ENCODE peak calls at places on chromosomes 16 and 17, in ten cellular contexts. C is EL; Q is NCI-H2081; X is progenitor cell of endocrine pancreas; F is ureter; H is G401; P is HCT116; G is HT-29; W is T-helper 1 cell; Y is stimulated activated naive CD8-positive, alpha-beta T cell treated with anti-CD3 and anti-CD28 coated beads, Interleukin-15, amount 100 ng/mL, for 72 hours. S is an unnamed sample.

GRCh38 chr17:36703860-36704266 is 102.5 kb downstream of the MRM1 start:
- DNase-seq in C (peak; percentile 23), Q (no peak), X (peak; percentile 89), F (no peak), H (peak; percentile 58), P (no peak), G (peak; percentile 25), W (peak; percentile 25), Y (peak; percentile 39), S (no peak)

GRCh38 chr17:49193513-49194296 is 16.7 kb downstream of the GNGT2 start:
- DNase-seq in C (peak; percentile 72), Q (peak; percentile 69), X (no peak), F (peak; percentile 62), H (peak; percentile 88), P (peak; percentile 33), G (peak; percentile 12), W (no peak), Y (no peak), S (peak; percentile 82)

GRCh38 chr16:22386976-22387375 is 12.6 kb upstream of the CDR2 start:
- DNase-seq in C (peak; percentile 93), Q (no peak), X (no peak), F (no peak), H (no peak), P (no peak), G (no peak), W (no peak), Y (no peak), S (no peak)

GRCh38 chr16:86987746-86988670 is 329.2 kb downstream of the C16orf95 start:
- DNase-seq in C (no peak), Q (no peak), X (no peak), F (no peak), H (no peak), P (no peak), G (no peak), W (no peak), Y (no peak), S (no peak)

GRCh38 chr16:48366165-48367093 is 18.8 kb downstream of the SIAH1 start:
- DNase-seq in C (peak; percentile 87), Q (no peak), X (no peak), F (peak; percentile 62), H (peak; percentile 62), P (peak; percentile 80), G (peak; percentile 78), W (peak; percentile 43), Y (peak; percentile 86), S (peak; percentile 36)

GRCh38 chr17:18314059-18314730 is 599 bp downstream of the TOP3A start:
- DNase-seq in C (peak; percentile 25), Q (no peak), X (no peak), F (no peak), H (peak; percentile 14), P (no peak), G (peak; percentile 12), W (no peak), Y (no peak), S (no peak)

GRCh38 chr17:77125432-77125901 is 15.3 kb upstream of the SEC14L1 start:
- DNase-seq in C (peak; percentile 98), Q (no peak), X (no peak), F (no peak), H (no peak), P (peak; percentile 91), G (peak; percentile 58), W (no peak), Y (no peak), S (no peak)

GRCh38 chr17:17789410-17789809 is 47.4 kb downstream of the SREBF1 start:
- DNase-seq in C (no peak), Q (no peak), X (no peak), F (no peak), H (no peak), P (no peak), G (no peak), W (no peak), Y (no peak), S (no peak)

GRCh38 chr17:61759362-61759761 is 104.0 kb downstream of the BRIP1 start:
- DNase-seq in C (no peak), Q (no peak), X (no peak), F (no peak), H (no peak), P (no peak), G (no peak), W (no peak), Y (no peak), S (no peak)

GRCh38 chr17:78900816-78901215 is 2.2 kb downstream of the CEP295NL start:
- DNase-seq in C (no peak), Q (no peak), X (no peak), F (no peak), H (no peak), P (no peak), G (no peak), W (no peak), Y (no peak), S (no peak)

GRCh38 chr16:86980644-86981043 is 336.5 kb downstream of the C16orf95 start:
- DNase-seq in C (no peak), Q (no peak), X (no peak), F (no peak), H (no peak), P (no peak), G (no peak), W (no peak), Y (no peak), S (no peak)

GRCh38 chr17:5473906-5474305 is 5.1 kb upstream of the DHX33 start:
- DNase-seq in C (no peak), Q (no peak), X (no peak), F (no peak), H (no peak), P (no peak), G (no peak), W (no peak), Y (no peak), S (no peak)

GRCh38 chr17:19460695-19461094 is 49.7 kb downstream of the RNF112 start:
- DNase-seq in C (no peak), Q (no peak), X (no peak), F (peak; percentile 50), H (peak; percentile 51), P (no peak), G (no peak), W (no peak), Y (no peak), S (no peak)

GRCh38 chr17:64081802-64082799 is 47.8 kb downstream of the ERN1 start:
- DNase-seq in C (peak; percentile 76), Q (peak; percentile 64), X (no peak), F (no peak), H (peak; percentile 93), P (peak; percentile 82), G (peak; percentile 77), W (peak; percentile 18), Y (peak; percentile 61), S (peak; percentile 25)

GRCh38 chr16:17271687-17272086 is 199.1 kb downstream of the XYLT1 start:
- DNase-seq in C (no peak), Q (no peak), X (no peak), F (no peak), H (peak; percentile 20), P (no peak), G (no peak), W (no peak), Y (no peak), S (no peak)

GRCh38 chr17:36001109-36001735 is at the start of gene CCL15:
- DNase-seq in C (no peak), Q (no peak), X (no peak), F (peak; percentile 31), H (no peak), P (no peak), G (peak; percentile 78), W (no peak), Y (no peak), S (no peak)

GRCh38 chr16:87744750-87745514 is 20.9 kb downstream of the KLHDC4 start:
- DNase-seq in C (no peak), Q (no peak), X (no peak), F (no peak), H (no peak), P (no peak), G (peak; percentile 75), W (no peak), Y (no peak), S (no peak)

GRCh38 chr16:22848451-22848850 is 34.5 kb downstream of the HS3ST2 start:
- DNase-seq in C (no peak), Q (no peak), X (no peak), F (no peak), H (no peak), P (no peak), G (no peak), W (no peak), Y (no peak), S (no peak)

GRCh38 chr16:25035494-25036405 is 20.6 kb upstream of the ARHGAP17 start:
- DNase-seq in C (peak; percentile 45), Q (no peak), X (no peak), F (no peak), H (no peak), P (no peak), G (no peak), W (no peak), Y (no peak), S (no peak)

GRCh38 chr17:47611372-47612350 is 38.1 kb upstream of the KPNB1 start:
- DNase-seq in C (peak; percentile 35), Q (no peak), X (no peak), F (no peak), H (no peak), P (no peak), G (no peak), W (no peak), Y (no peak), S (no peak)

GRCh38 chr17:74815671-74816370 is 39.7 kb upstream of the NAT9 start:
- DNase-seq in C (no peak), Q (no peak), X (no peak), F (no peak), H (peak; percentile 58), P (no peak), G (no peak), W (no peak), Y (no peak), S (no peak)

GRCh38 chr16:30692381-30693074 is 6.4 kb upstream of the SRCAP start:
- DNase-seq in C (no peak), Q (no peak), X (no peak), F (no peak), H (no peak), P (no peak), G (no peak), W (no peak), Y (no peak), S (no peak)

GRCh38 chr16:87216148-87216823 is 100.9 kb downstream of the C16orf95 start:
- DNase-seq in C (peak; percentile 20), Q (no peak), X (no peak), F (no peak), H (no peak), P (no peak), G (peak; percentile 23), W (no peak), Y (no peak), S (no peak)

GRCh38 chr16:11403920-11404319 is 58.7 kb downstream of the RMI2 start:
- DNase-seq in C (no peak), Q (no peak), X (no peak), F (no peak), H (no peak), P (no peak), G (no peak), W (no peak), Y (no peak), S (no peak)

GRCh38 chr17:45013021-45013997 is 38.1 kb downstream of the DCAKD start:
- DNase-seq in C (no peak), Q (peak; percentile 68), X (no peak), F (peak; percentile 56), H (no peak), P (no peak), G (no peak), W (no peak), Y (no peak), S (no peak)

GRCh38 chr17:71464241-71464640 is 656.6 kb upstream of the SOX9 start:
- DNase-seq in C (no peak), Q (no peak), X (no peak), F (no peak), H (no peak), P (no peak), G (no peak), W (no peak), Y (no peak), S (no peak)

GRCh38 chr16:3646348-3646920 is 8.1 kb upstream of the DNASE1 start:
- DNase-seq in C (no peak), Q (peak; percentile 31), X (no peak), F (peak; percentile 75), H (no peak), P (peak; percentile 51), G (peak; percentile 89), W (no peak), Y (no peak), S (no peak)

GRCh38 chr17:73028311-73028755 is 64.2 kb downstream of the SLC39A11 start:
- DNase-seq in C (no peak), Q (no peak), X (no peak), F (no peak), H (no peak), P (no peak), G (no peak), W (no peak), Y (no peak), S (no peak)

S was measured in GM06990.